ENCODE peak calls at places on chromosomes 7 and 10, in five cellular contexts. H, S, B, N and D are unnamed samples.
A peak's percentile ranks its signal among the peaks of the same experiment; 100 is the strongest.

GRCh38 chr7:82714883-82715282 is 271.3 kb upstream of the CACNA2D1 start:
- DNase-seq in S (no peak), H (no peak), N (no peak), B (no peak), D (no peak)

GRCh38 chr7:130831817-130832481 is 97.9 kb upstream of the KLF14 start:
- DNase-seq in H (no peak), N (peak; percentile 41), S (peak; percentile 41), B (peak; percentile 72), D (no peak)

GRCh38 chr10:110237894-110238480 is 30.6 kb downstream of the MXI1 start:
- DNase-seq in H (no peak), N (no peak), B (no peak), S (no peak), D (no peak)

GRCh38 chr7:28706607-28707006 is 251.5 kb downstream of the TRIL start:
- DNase-seq in H (no peak), S (no peak), N (no peak), B (no peak), D (no peak)

GRCh38 chr10:104099941-104100340 is 14.3 kb upstream of the COL17A1 start:
- DNase-seq in N (no peak), B (peak; percentile 19), S (no peak), H (no peak), D (no peak)

GRCh38 chr10:78916227-78916626 is 152.5 kb upstream of the ZMIZ1 start:
- DNase-seq in H (no peak), B (no peak), N (no peak), S (no peak), D (no peak)

GRCh38 chr7:16695621-16696237 is 49.7 kb downstream of the BZW2 start:
- DNase-seq in H (peak; percentile 60), B (peak; percentile 78), S (peak; percentile 48), N (peak; percentile 65), D (no peak)

GRCh38 chr7:135536160-135536559 is 21.6 kb upstream of the NUP205 start:
- DNase-seq in N (no peak), H (peak; percentile 49), S (no peak), B (peak; percentile 97), D (no peak)

GRCh38 chr10:29428486-29428885 is 139.6 kb downstream of the LYZL1 start:
- DNase-seq in S (no peak), H (no peak), N (no peak), B (no peak), D (no peak)

GRCh38 chr10:49616421-49617230 is 2.8 kb downstream of the CHAT start:
- DNase-seq in H (no peak), B (no peak), N (no peak), S (no peak), D (peak; percentile 46)

GRCh38 chr10:97267671-97268070 is 24.8 kb downstream of the ARHGAP19 start:
- DNase-seq in B (no peak), H (no peak), N (peak; percentile 63), S (no peak), D (no peak)

GRCh38 chr7:98418636-98419315 is 17.9 kb upstream of the BAIAP2L1 start:
- DNase-seq in B (peak; percentile 95), N (no peak), S (peak; percentile 99), H (peak; percentile 89), D (no peak)

GRCh38 chr7:138125119-138125518 is 48.9 kb downstream of the AKR1D1 start:
- DNase-seq in H (no peak), N (no peak), B (peak; percentile 25), S (no peak), D (no peak)

GRCh38 chr7:1476859-1477258 is 17.6 kb upstream of the MICALL2 start:
- DNase-seq in S (no peak), B (no peak), H (no peak), N (no peak), D (no peak)

GRCh38 chr7:1475991-1476390 is 16.7 kb upstream of the MICALL2 start:
- DNase-seq in B (no peak), S (no peak), N (no peak), H (no peak), D (no peak)

GRCh38 chr7:1480670-1481069 is 21.4 kb upstream of the MICALL2 start:
- DNase-seq in B (no peak), N (no peak), S (no peak), H (no peak), D (no peak)

GRCh38 chr7:1479287-1479686 is 20.0 kb upstream of the MICALL2 start:
- DNase-seq in B (no peak), N (no peak), S (no peak), H (no peak), D (no peak)

GRCh38 chr7:1478480-1478879 is 19.2 kb upstream of the MICALL2 start:
- DNase-seq in B (no peak), N (no peak), H (no peak), S (no peak), D (no peak)
- H3K36me3 ChIP-seq in B (peaks cover 13% of the 10 kb centered on the region), N (no peaks in the 10 kb centered on the region), H (no peaks in the 10 kb centered on the region), S (peaks cover 37% of the 10 kb centered on the region), D (peaks cover 98% of the 10 kb centered on the region)

DNA sequence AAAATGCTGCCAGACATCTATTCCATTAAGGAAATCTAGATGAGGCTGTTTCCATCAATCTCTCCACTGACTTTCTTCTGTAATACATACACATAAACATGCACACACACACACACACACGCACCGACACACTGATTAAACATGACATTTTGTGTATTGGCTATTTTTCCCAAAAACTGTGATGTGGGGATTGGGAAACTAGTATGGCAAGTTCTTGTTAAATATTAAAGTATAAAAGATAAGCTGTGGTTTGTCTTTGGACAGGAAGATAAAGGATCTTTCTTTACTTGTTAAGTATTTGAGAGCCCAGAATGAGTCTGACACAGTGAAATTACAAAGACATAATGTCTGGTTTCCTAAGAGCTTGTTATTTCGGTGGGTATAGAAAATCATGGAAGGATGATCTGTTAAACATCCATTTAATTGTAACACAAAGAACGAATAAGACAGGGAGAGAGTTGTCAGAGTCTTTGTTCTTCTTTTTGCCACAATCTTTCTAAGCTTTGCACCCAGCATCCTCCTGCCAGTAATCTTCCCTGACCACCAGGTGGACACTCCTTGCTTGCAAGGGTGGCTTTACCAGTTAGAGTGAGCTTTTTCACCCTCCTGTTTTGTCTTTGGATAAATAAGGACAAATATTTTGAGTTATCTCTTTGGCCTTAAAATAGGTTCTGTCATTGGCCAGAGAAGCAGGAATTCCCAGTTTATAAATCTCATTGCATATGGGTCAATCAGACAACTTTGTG is 177.2 kb upstream of the TMEM72 start:
- DNase-seq in S (no peak), N (peak; percentile 43), B (no peak), H (no peak), D (no peak)
- TF ChIP-seq CTCF in S (peak; percentile 36), N (peak; percentile 42), B (peak; percentile 30), H (no peak), D (no peak)

GRCh38 chr7:107932851-107933250 is 41.9 kb downstream of the DLD start:
- DNase-seq in S (no peak), B (no peak), H (no peak), N (peak; percentile 88), D (no peak)
- H3K36me3 ChIP-seq in S (peaks cover 11% of the 10 kb centered on the region), B (peaks cover 13% of the 10 kb centered on the region), H (no peaks in the 10 kb centered on the region), N (no peaks in the 10 kb centered on the region), D (peaks cover 26% of the 10 kb centered on the region)

GRCh38 chr10:70109064-70109729 is 23.4 kb downstream of the AIFM2 start:
- DNase-seq in H (no peak), B (no peak), N (no peak), S (no peak), D (no peak)

GRCh38 chr10:70111496-70111895 is 21.1 kb downstream of the AIFM2 start:
- DNase-seq in H (no peak), N (no peak), S (no peak), B (no peak), D (no peak)

GRCh38 chr10:70101668-70102067 is 31.0 kb downstream of the AIFM2 start:
- DNase-seq in N (no peak), H (no peak), S (no peak), B (no peak), D (no peak)

GRCh38 chr10:70106958-70107791 is 25.4 kb downstream of the AIFM2 start:
- DNase-seq in B (no peak), N (peak; percentile 90), S (no peak), H (no peak), D (no peak)
- TF ChIP-seq CTCF in B (peak; percentile 57), N (peak; percentile 93), S (peak; percentile 90), H (peak; percentile 18), D (no peak)